ENCODE peak calls at places on chromosomes 13 and 19, in ten cellular contexts. E, K, G, L, V, M, P, S, X and N are unnamed samples.
A peak's percentile ranks its signal among the peaks of the same experiment; 100 is the strongest.

GRCh38 chr19:33815410-33816340 is 19.0 kb downstream of the KCTD15 start:
- DNase-seq in E (no peak), K (no peak), G (no peak), L (peak; percentile 50), V (no peak), M (peak; percentile 26), P (no peak), S (no peak), X (no peak), N (no peak)

GRCh38 chr19:4376991-4377781 is 23.2 kb downstream of the SH3GL1 start:
- DNase-seq in E (no peak), K (no peak), G (no peak), L (no peak), V (no peak), M (no peak), P (no peak), S (no peak), X (no peak), N (no peak)

GRCh38 chr13:92901739-92902138 is 324.9 kb upstream of the GPC6 start:
- DNase-seq in E (no peak), K (no peak), G (no peak), L (no peak), V (no peak), M (no peak), P (no peak), S (no peak), X (no peak), N (no peak)

GRCh38 chr13:78709028-78709427 is 50.1 kb upstream of the OBI1 start:
- DNase-seq in E (no peak), K (no peak), G (no peak), L (no peak), V (no peak), M (no peak), P (no peak), S (no peak), X (no peak), N (no peak)

GRCh38 chr13:26499209-26499601 is 58.3 kb upstream of the WASF3 start:
- DNase-seq in E (no peak), K (no peak), G (no peak), L (no peak), V (no peak), M (no peak), P (no peak), S (no peak), X (no peak), N (no peak)

GRCh38 chr19:7742991-7743390 is 4.3 kb downstream of the CD209 start:
- DNase-seq in E (no peak), K (no peak), G (no peak), L (no peak), V (no peak), M (no peak), P (no peak), S (no peak), X (no peak), N (no peak)

GRCh38 chr19:3605770-3606169 is 905 bp downstream of the TBXA2R start:
- DNase-seq in E (no peak), K (no peak), G (no peak), L (no peak), V (no peak), M (no peak), P (no peak), S (no peak), X (no peak), N (no peak)

GRCh38 chr19:54100560-54100959 is at the start of gene OSCAR:
- DNase-seq in E (no peak), K (no peak), G (no peak), L (peak; percentile 21), V (no peak), M (peak; percentile 72), P (no peak), S (no peak), X (no peak), N (no peak)

GRCh38 chr13:37105251-37105714 is at the start of gene CSNK1A1L:
- DNase-seq in E (no peak), K (no peak), G (no peak), L (no peak), V (no peak), M (no peak), P (no peak), S (no peak), X (no peak), N (no peak)

GRCh38 chr19:41746593-41747227 is 8.6 kb upstream of the CEACAM6 start:
- DNase-seq in E (no peak), K (peak; percentile 12), G (peak; percentile 7), L (peak; percentile 43), V (no peak), M (no peak), P (no peak), S (peak; percentile 56), X (peak; percentile 57), N (peak; percentile 14)
- TF ChIP-seq CTCF in E (no peak), K (peak; percentile 50), G (peak; percentile 53), L (peak; percentile 66), V (peak; percentile 62), M (peak; percentile 53), P (peak; percentile 11), S (peak; percentile 45), X (peak; percentile 16), N (peak; percentile 60)

DNA sequence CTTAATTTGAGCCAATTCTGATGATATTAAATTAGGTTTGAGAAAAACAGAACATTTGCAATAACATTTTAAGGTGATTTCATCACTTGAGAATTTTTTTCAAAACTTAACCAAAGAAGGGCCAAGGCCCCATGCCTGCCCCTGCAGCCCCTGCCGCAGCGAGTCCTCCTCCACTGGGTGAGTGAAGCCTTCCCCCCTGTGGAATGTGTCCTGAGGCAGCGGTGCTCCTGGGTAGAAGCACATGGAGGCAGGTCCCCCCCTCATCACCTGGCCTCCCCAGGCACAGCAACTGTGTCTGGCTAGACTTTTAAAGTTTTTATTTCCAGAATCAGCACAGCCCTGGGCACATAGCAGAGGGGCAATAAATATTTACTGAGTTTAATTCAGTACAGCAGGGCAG is 10.8 kb downstream of the SOX1 start:
- DNase-seq in E (no peak), K (no peak), G (no peak), L (no peak), V (no peak), M (no peak), P (no peak), S (no peak), X (no peak), N (no peak)
- TF ChIP-seq CTCF in E (no peak), K (no peak), G (no peak), L (no peak), V (no peak), M (no peak), P (no peak), S (no peak), X (no peak), N (no peak)

GRCh38 chr13:41428155-41428554 is 29.2 kb upstream of the RGCC start:
- DNase-seq in E (no peak), K (no peak), G (peak; percentile 6), L (no peak), V (no peak), M (no peak), P (no peak), S (peak; percentile 75), X (peak; percentile 16), N (no peak)
- TF ChIP-seq CTCF in E (peak; percentile 21), K (peak; percentile 4), G (peak; percentile 51), L (peak; percentile 59), V (peak; percentile 28), M (peak; percentile 32), P (no peak), S (peak; percentile 54), X (peak; percentile 35), N (peak; percentile 26)

GRCh38 chr13:76038920-76039716 is 403.0 kb downstream of the LMO7 start:
- DNase-seq in E (no peak), K (no peak), G (no peak), L (no peak), V (peak; percentile 14), M (peak; percentile 13), P (no peak), S (no peak), X (no peak), N (no peak)
- TF ChIP-seq CTCF in E (no peak), K (no peak), G (no peak), L (no peak), V (no peak), M (no peak), P (no peak), S (no peak), X (no peak), N (peak; percentile 14)

GRCh38 chr13:85985791-85986190 is 186.6 kb upstream of the SLITRK6 start:
- DNase-seq in E (no peak), K (no peak), G (no peak), L (peak; percentile 66), V (no peak), M (no peak), P (no peak), S (no peak), X (no peak), N (no peak)

GRCh38 chr13:85982102-85982501 is 182.9 kb upstream of the SLITRK6 start:
- DNase-seq in E (no peak), K (no peak), G (no peak), L (no peak), V (no peak), M (no peak), P (no peak), S (no peak), X (no peak), N (no peak)
- TF ChIP-seq CTCF in E (no peak), K (no peak), G (no peak), L (no peak), V (no peak), M (no peak), P (no peak), S (no peak), X (no peak), N (no peak)

GRCh38 chr13:29021311-29021710 is 201.2 kb downstream of the MTUS2 start:
- DNase-seq in E (no peak), K (no peak), G (no peak), L (no peak), V (no peak), M (no peak), P (no peak), S (no peak), X (no peak), N (no peak)

GRCh38 chr13:29022968-29023367 is 202.8 kb downstream of the MTUS2 start:
- DNase-seq in E (no peak), K (no peak), G (no peak), L (no peak), V (no peak), M (no peak), P (no peak), S (no peak), X (no peak), N (no peak)

DNA sequence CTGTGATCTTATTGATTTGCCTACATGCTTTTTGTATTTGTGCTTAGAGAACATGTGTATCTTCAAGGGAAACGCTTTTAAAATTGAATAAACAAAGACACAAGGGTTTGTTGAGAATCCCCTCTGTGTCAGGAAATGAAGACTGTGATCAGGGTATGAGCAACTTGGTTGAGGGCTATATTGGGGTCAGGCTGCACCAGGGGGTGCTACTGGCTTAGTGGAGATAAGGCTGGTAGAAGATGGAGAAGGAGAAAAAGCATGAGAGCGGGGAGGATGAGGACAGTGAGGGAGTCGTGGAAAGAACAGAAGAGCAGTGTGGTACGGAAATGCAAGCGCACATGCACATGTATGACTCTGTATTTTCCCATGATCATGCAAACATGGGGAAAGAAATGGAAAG is 201.6 kb downstream of the MTUS2 start:
- DNase-seq in E (no peak), K (no peak), G (no peak), L (no peak), V (no peak), M (no peak), P (no peak), S (no peak), X (no peak), N (no peak)
- TF ChIP-seq CTCF in E (no peak), K (no peak), G (no peak), L (no peak), V (no peak), M (no peak), P (no peak), S (no peak), X (no peak), N (no peak)